ENCODE peak calls at places on chromosomes 4 and X, in five cellular contexts. S is left lung, B is astrocyte of the spinal cord, I is ascending aorta, M is cardiac fibroblast. T is an unnamed sample.
A peak's percentile ranks its signal among the peaks of the same experiment; 100 is the strongest.

GRCh38 chr4:187184513-187184912 is 460.9 kb upstream of the FAT1 start:
- DNase-seq in S (no peak), M (no peak), I (no peak), B (no peak), T (no peak)

GRCh38 chr4:176841730-176842129 is 49.0 kb upstream of the VEGFC start:
- DNase-seq in I (no peak), S (no peak), B (peak; percentile 73), M (peak; percentile 80), T (peak; percentile 87)

GRCh38 chr4:10028910-10029309 is 7.6 kb upstream of the SLC2A9 start:
- DNase-seq in S (no peak), B (no peak), M (peak; percentile 33), I (no peak), T (no peak)

GRCh38 chr4:10579700-10580099 is 104.9 kb downstream of the CLNK start:
- DNase-seq in I (no peak), M (no peak), S (no peak), B (no peak), T (no peak)

GRCh38 chr4:32778025-32778424 is 2057.9 kb downstream of the PCDH7 start:
- DNase-seq in S (no peak), M (no peak), I (no peak), B (no peak), T (no peak)

GRCh38 chr4:130808492-130808891 is 1712.5 kb downstream of the C4orf33 start:
- DNase-seq in B (peak; percentile 38), I (no peak), M (peak; percentile 40), S (no peak), T (no peak)

GRCh38 chr4:42543126-42543525 is 113.8 kb downstream of the ATP8A1 start:
- DNase-seq in S (no peak), M (no peak), B (no peak), I (no peak), T (no peak)

GRCh38 chr4:155906554-155907247 is 3.2 kb downstream of the TDO2 start:
- DNase-seq in B (peak; percentile 98), M (peak; percentile 98), I (no peak), S (peak; percentile 34), T (peak; percentile 89)

GRCh38 chr4:176492648-176493302 is 173.0 kb downstream of the SPCS3 start:
- DNase-seq in M (peak; percentile 56), I (no peak), B (no peak), S (no peak), T (no peak)

GRCh38 chrX:26918633-26919032 is 544.5 kb downstream of the PPP4R3C start:
- DNase-seq in I (no peak), S (no peak), M (peak; percentile 49), B (no peak), T (no peak)

GRCh38 chr4:123452585-123452984 is 56.0 kb downstream of the SPRY1 start:
- DNase-seq in M (peak; percentile 87), I (peak; percentile 32), S (peak; percentile 76), B (peak; percentile 73), T (peak; percentile 38)

GRCh38 chr4:79673898-79674297 is 265.9 kb upstream of the GK2 start:
- DNase-seq in I (no peak), B (no peak), S (no peak), M (no peak), T (no peak)

GRCh38 chr4:8242782-8243556 is 26.6 kb upstream of the HTRA3 start:
- DNase-seq in M (no peak), B (no peak), S (no peak), I (no peak), T (no peak)

GRCh38 chr4:134326866-134327265 is 125.3 kb upstream of the PABPC4L start:
- DNase-seq in S (no peak), I (no peak), M (no peak), B (no peak), T (no peak)

GRCh38 chrX:12138366-12139313 is at the start of gene FRMPD4:
- DNase-seq in S (no peak), B (no peak), I (no peak), M (peak; percentile 50), T (no peak)

GRCh38 chrX:123968383-123969050 is 7.0 kb downstream of the STAG2 start:
- DNase-seq in M (no peak), I (no peak), B (no peak), S (no peak), T (no peak)

GRCh38 chrX:91039777-91040176 is 394.9 kb upstream of the PABPC5 start:
- DNase-seq in I (no peak), M (no peak), B (no peak), S (no peak), T (no peak)

GRCh38 chr4:184824776-184825393 is 883 bp downstream of the ACSL1 start:
- DNase-seq in M (peak; percentile 17), B (peak; percentile 16), I (no peak), S (no peak), T (no peak)

GRCh38 chr4:110953191-110953590 is 330.3 kb upstream of the PITX2 start:
- DNase-seq in I (no peak), S (no peak), B (no peak), M (no peak), T (no peak)

GRCh38 chr4:40283968-40284367 is 51.2 kb upstream of the CHRNA9 start:
- DNase-seq in M (peak; percentile 68), I (no peak), B (peak; percentile 80), S (no peak), T (no peak)

GRCh38 chr4:7806724-7807123 is 132.9 kb downstream of the AFAP1 start:
- DNase-seq in B (peak; percentile 52), S (no peak), M (no peak), I (no peak), T (no peak)

GRCh38 chr4:150769235-150769634 is 187.3 kb downstream of the MAB21L2 start:
- DNase-seq in B (peak; percentile 69), I (no peak), M (peak; percentile 81), S (no peak), T (peak; percentile 36)

GRCh38 chrX:74540635-74541249 is 73.7 kb downstream of the RLIM start:
- DNase-seq in S (no peak), I (no peak), M (no peak), B (no peak), T (no peak)

GRCh38 chr4:126405369-126405982 is 1090.7 kb downstream of the FAT4 start:
- DNase-seq in S (no peak), M (peak; percentile 32), I (no peak), B (peak; percentile 16), T (no peak)

GRCh38 chr4:123889376-123889945 is 492.9 kb downstream of the SPRY1 start:
- DNase-seq in S (no peak), I (no peak), B (peak; percentile 22), M (peak; percentile 21), T (no peak)

GRCh38 chrX:10233173-10233572 is 76.4 kb downstream of the CLCN4 start:
- DNase-seq in B (peak; percentile 1), S (no peak), I (no peak), M (no peak), T (no peak)

DNA sequence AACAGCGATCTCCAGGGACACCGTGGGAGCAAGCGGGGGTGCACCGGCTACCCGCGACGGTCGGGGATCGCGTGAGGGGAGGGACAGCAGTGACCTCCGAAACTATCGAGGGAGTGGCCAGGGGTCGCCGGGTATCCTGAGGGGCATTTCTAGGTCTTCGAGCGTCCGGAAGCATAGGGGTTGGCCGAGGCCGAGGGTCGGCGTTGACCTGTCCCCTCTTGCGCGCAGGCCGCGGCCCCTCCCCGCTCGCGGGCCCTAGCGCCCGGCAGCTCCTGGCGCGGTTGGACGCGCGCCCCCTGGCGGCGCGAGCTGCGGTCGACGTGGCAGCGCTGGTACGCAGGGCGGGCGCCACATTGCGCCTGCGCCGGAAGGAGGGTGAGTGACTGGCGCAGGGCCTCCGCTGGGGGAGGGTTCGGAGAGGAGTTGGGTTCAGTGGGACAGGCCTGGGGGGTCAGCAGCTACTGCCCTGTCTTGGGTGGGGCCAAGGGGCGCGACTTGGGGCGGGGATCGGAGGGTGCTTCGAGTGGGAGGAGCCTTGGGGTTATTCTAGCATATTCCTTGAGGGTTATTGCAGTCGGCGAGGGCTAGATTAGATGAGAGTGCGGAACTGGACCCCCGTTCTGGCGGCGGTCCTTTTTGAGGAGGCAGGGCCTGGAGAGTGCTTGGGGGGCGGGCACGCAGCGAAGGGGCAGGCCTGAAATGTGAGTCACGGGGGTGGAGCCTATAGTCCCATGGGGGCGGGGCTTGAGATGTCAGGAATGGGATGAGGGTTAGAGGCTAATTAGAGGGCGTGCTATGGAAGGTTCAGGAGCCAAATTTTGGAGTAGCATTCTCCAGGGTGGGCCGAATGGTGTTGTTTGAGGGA is 1.2 kb downstream of the MAGIX start:
- DNase-seq in S (peak; percentile 90), B (peak; percentile 76), I (peak; percentile 65), M (peak; percentile 82), T (no peak)
- H3K4me3 ChIP-seq in S (peak overlapping the region; percentile 7), B (peak overlapping the region; percentile 34), I (peak overlapping the region; percentile 30), M (peak overlapping the region; percentile 41), T (peak overlapping the region; percentile 47)

GRCh38 chr4:107930821-107931774 is at the start of gene CYP2U1:
- DNase-seq in M (peak; percentile 72), I (peak; percentile 66), B (peak; percentile 76), S (peak; percentile 89), T (no peak)
- TF ChIP-seq CTCF in M (no peak), I (peak; percentile 17), B (no peak), S (no peak), T (no peak)

DNA sequence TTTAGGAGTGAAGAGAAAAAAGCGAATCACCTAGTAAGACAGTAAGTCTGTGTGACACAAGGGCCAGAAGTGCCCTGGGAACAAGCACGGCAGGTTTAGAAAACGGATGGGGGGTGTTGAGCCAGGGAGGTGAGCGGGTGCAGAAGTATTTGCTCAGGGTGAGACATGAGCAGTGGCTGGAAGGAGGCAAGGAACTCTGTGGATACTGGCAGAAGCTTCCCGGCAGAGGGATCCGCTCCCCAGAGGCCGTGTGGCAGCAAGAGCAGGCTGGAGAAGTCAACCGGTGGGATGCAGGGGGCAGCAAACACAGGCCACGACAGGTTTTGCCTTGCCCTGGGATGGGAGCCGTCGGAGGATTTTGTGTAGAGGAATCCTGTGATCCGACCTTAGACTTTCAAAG is 2.3 kb upstream of the UVSSA start:
- DNase-seq in S (no peak), I (no peak), B (no peak), M (no peak), T (no peak)
- H3K4me3 ChIP-seq in S (no peak overlapping the region), I (no peak overlapping the region), B (no peak overlapping the region), M (no peak overlapping the region), T (no peak overlapping the region)

GRCh38 chr4:144688035-144688569 is 42.1 kb downstream of the HHIP start:
- DNase-seq in M (no peak), I (no peak), B (no peak), S (no peak), T (no peak)

GRCh38 chr4:144683516-144683915 is 37.6 kb downstream of the HHIP start:
- DNase-seq in S (no peak), B (no peak), I (no peak), M (no peak), T (no peak)

GRCh38 chr4:144689125-144689524 is 43.2 kb downstream of the HHIP start:
- DNase-seq in M (no peak), B (no peak), I (no peak), S (no peak), T (no peak)

GRCh38 chr4:144685916-144686315 is 40.0 kb downstream of the HHIP start:
- DNase-seq in B (no peak), S (no peak), M (no peak), I (no peak), T (no peak)

GRCh38 chr4:144687466-144687865 is 41.5 kb downstream of the HHIP start:
- DNase-seq in B (no peak), S (no peak), M (peak; percentile 42), I (no peak), T (no peak)
- TF ChIP-seq CTCF in B (no peak), S (no peak), M (no peak), I (no peak), T (no peak)

GRCh38 chrX:47199286-47199685 is 5.7 kb downstream of the UBA1 start:
- DNase-seq in M (no peak), B (no peak), I (no peak), S (no peak), T (no peak)
- H3K4me3 ChIP-seq in M (no peak overlapping the region), B (no peak overlapping the region), I (no peak overlapping the region), S (no peak overlapping the region), T (no peak overlapping the region)